ENCODE peak calls at places on chromosomes 3 and 15, in nine cellular contexts. R is tibial artery, W is heart left ventricle, B is stomach, V is SJSA1, M is esophagus squamous epithelium, J is lung, T is SJCRH30, D is neuronal stem cell. K is an unnamed sample. For H3K36me3, the result is how much of the 10 kb centered on the place peaks cover.

GRCh38 chr3:115470254-115470653 is 153.1 kb upstream of the GAP43 start:
- DNase-seq in R (no peak), W (no peak), B (no peak), V (no peak), M (no peak), J (no peak), T (no peak), D (no peak), K (no peak)

GRCh38 chr3:187098925-187099512 is 40.3 kb downstream of the RPL39L start:
- DNase-seq in R (no peak), W (no peak), B (no peak), V (no peak), M (no peak), J (no peak), T (no peak), D (no peak), K (no peak)

GRCh38 chr3:31766654-31767053 is 214.4 kb downstream of the OSBPL10 start:
- DNase-seq in R (no peak), W (no peak), B (no peak), V (no peak), M (no peak), J (no peak), T (no peak), D (no peak), K (no peak)

GRCh38 chr3:10926441-10926830 is 66.1 kb upstream of the SLC6A1 start:
- DNase-seq in R (peak), W (no peak), B (no peak), V (no peak), M (no peak), J (no peak), T (no peak), D (no peak), K (no peak)

GRCh38 chr3:64740232-64740631 is 52.4 kb upstream of the ADAMTS9 start:
- DNase-seq in R (no peak), W (no peak), B (no peak), V (no peak), M (no peak), J (no peak), T (no peak), D (no peak), K (peak)

GRCh38 chr3:159844801-159845261 is 143.8 kb upstream of the IL12A start:
- DNase-seq in R (no peak), W (no peak), B (no peak), V (no peak), M (no peak), J (no peak), T (no peak), D (no peak), K (no peak)

GRCh38 chr3:178455966-178456365 is 80.3 kb upstream of the KCNMB2 start:
- DNase-seq in R (no peak), W (no peak), B (no peak), V (no peak), M (no peak), J (no peak), T (no peak), D (no peak), K (no peak)

GRCh38 chr15:75061272-75061671 is 37.9 kb downstream of the PPCDC start:
- DNase-seq in R (no peak), W (no peak), B (no peak), V (peak), M (no peak), J (no peak), T (peak), D (no peak), K (no peak)

GRCh38 chr3:49104052-49104426 is 518 bp downstream of the QARS1 start:
- DNase-seq in R (no peak), W (no peak), B (no peak), V (no peak), M (no peak), J (no peak), T (no peak), D (no peak), K (no peak)

GRCh38 chr3:133805384-133805701 is 272 bp upstream of the SRPRB start:
- DNase-seq in R (no peak), W (no peak), B (no peak), V (no peak), M (no peak), J (no peak), T (no peak), D (no peak), K (no peak)
- H3K4me3 ChIP-seq in R (peak), W (peak), B (peak), V (peak), M (peak), J (no peak), T (peak), D (no peak), K (peak)

GRCh38 chr15:70072479-70072878 is 25.2 kb downstream of the TLE3 start:
- DNase-seq in R (no peak), W (no peak), B (no peak), V (no peak), M (no peak), J (no peak), T (no peak), D (no peak), K (no peak)

GRCh38 chr15:70071799-70072198 is 25.9 kb downstream of the TLE3 start:
- DNase-seq in R (no peak), W (no peak), B (no peak), V (no peak), M (no peak), J (no peak), T (no peak), D (peak), K (no peak)

GRCh38 chr15:70067011-70067410 is 30.7 kb downstream of the TLE3 start:
- DNase-seq in R (no peak), W (no peak), B (no peak), V (no peak), M (no peak), J (no peak), T (no peak), D (no peak), K (no peak)

GRCh38 chr15:70068783-70069565 is 28.7 kb downstream of the TLE3 start:
- DNase-seq in R (no peak), W (no peak), B (peak), V (no peak), M (no peak), J (no peak), T (no peak), D (no peak), K (no peak)

GRCh38 chr15:70069716-70070115 is 28.0 kb downstream of the TLE3 start:
- DNase-seq in R (no peak), W (no peak), B (no peak), V (no peak), M (no peak), J (no peak), T (no peak), D (no peak), K (no peak)
- H3K36me3 ChIP-seq in R (half or more), W (half or more), B (half or more), V (half or more), M (half or more), J (under half), T (under half), D (under half), K (under half)

GRCh38 chr3:66485291-66485968 is 15.4 kb downstream of the LRIG1 start:
- DNase-seq in R (peak), W (peak), B (no peak), V (no peak), M (peak), J (no peak), T (no peak), D (no peak), K (peak)

GRCh38 chr3:66487475-66487874 is 13.3 kb downstream of the LRIG1 start:
- DNase-seq in R (no peak), W (no peak), B (no peak), V (no peak), M (no peak), J (no peak), T (no peak), D (no peak), K (no peak)

GRCh38 chr3:66484106-66484857 is 16.5 kb downstream of the LRIG1 start:
- DNase-seq in R (no peak), W (no peak), B (no peak), V (no peak), M (no peak), J (no peak), T (no peak), D (no peak), K (no peak)

GRCh38 chr3:66486646-66487045 is 14.2 kb downstream of the LRIG1 start:
- DNase-seq in R (no peak), W (no peak), B (no peak), V (no peak), M (no peak), J (no peak), T (no peak), D (no peak), K (no peak)

DNA sequence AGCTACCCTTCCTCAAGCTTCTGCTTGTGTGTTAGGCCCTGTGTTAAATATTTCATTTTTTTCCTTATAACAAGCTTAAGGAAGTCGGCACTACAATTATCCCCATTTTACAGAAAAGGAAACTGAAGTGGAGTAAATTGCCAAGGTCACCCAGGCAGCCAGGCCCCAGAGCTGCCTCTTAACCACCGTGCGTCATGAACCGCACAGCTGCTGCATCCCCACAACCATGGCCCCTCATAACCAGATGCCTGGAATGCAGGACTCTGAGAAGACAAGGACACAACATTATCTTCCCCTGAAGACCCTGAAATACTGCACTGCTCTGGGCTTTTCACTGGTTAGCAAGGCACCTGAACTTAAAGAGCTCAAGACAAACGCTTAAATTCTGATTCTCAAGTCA is 14.6 kb downstream of the LRIG1 start:
- DNase-seq in R (no peak), W (no peak), B (no peak), V (no peak), M (no peak), J (no peak), T (no peak), D (no peak), K (no peak)
- H3K27ac ChIP-seq in R (peak), W (peak), B (peak), V (no peak), M (peak), J (peak), T (no peak), D (no peak), K (no peak)

DNA sequence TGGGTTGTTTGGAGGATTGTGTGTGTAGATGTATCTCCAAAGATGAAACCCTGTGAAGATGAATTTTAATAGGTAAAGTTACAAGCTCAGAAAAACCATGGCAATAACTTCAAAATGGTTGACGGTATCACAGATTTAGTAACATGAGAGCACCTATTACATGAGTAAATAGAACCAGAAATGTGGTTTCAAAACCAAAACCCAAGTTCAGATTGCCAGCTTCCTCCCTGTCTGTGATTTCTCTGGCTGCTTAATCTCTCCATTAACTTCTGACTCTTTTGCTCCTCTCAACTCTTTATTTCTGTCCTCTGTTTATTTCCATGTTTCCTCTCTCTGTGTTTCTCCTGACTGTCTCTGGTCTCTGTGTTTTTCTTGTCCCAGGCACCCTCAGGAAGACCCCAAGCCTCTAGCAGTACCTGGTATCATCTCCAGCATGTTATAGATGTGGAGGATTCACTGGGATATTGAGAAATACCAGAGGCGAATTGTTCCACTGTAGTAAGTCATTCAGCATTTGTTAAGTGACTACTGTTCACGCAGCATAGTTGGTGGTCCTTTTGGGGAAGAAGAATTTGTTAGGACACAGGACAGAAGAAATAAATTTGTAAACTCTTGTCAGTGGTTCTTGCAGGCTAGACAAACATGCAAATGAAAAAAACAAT is 138.8 kb downstream of the BBX start:
- DNase-seq in R (no peak), W (no peak), B (no peak), V (peak), M (no peak), J (no peak), T (no peak), D (no peak), K (no peak)
- H3K4me3 ChIP-seq in R (peak), W (no peak), B (peak), V (no peak), M (peak), J (no peak), T (no peak), D (no peak), K (no peak)

DNA sequence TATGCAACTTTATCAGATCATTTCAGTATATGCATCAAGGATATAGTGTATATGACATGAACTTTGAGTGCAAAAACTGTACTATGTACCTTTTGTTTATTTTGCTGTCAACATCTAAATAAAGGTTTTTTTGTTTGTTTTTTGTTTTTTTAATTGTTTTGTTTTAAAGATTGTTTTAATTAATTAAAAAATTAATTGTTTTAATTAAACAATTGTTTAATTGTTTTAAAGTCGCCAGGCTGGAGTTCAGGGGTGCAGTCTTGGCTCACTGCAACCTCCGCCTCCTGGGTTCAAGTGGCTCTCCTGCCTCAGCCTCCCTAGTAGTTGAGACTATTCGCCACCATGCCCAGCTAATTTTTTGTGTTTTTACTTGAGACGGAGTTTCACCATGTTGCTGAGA is 79.9 kb upstream of the LRRFIP2 start:
- DNase-seq in R (no peak), W (no peak), B (no peak), V (no peak), M (no peak), J (no peak), T (no peak), D (no peak), K (no peak)
- H3K36me3 ChIP-seq in R (under half), W (half or more), B (half or more), V (half or more), M (half or more), J (under half), T (under half), D (under half), K (under half)

GRCh38 chr15:63484433-63484832 is 20.0 kb upstream of the USP3 start:
- DNase-seq in R (no peak), W (no peak), B (no peak), V (no peak), M (no peak), J (no peak), T (no peak), D (no peak), K (no peak)
- H3K27ac ChIP-seq in R (no peak), W (no peak), B (no peak), V (peak), M (no peak), J (no peak), T (no peak), D (no peak), K (no peak)

DNA sequence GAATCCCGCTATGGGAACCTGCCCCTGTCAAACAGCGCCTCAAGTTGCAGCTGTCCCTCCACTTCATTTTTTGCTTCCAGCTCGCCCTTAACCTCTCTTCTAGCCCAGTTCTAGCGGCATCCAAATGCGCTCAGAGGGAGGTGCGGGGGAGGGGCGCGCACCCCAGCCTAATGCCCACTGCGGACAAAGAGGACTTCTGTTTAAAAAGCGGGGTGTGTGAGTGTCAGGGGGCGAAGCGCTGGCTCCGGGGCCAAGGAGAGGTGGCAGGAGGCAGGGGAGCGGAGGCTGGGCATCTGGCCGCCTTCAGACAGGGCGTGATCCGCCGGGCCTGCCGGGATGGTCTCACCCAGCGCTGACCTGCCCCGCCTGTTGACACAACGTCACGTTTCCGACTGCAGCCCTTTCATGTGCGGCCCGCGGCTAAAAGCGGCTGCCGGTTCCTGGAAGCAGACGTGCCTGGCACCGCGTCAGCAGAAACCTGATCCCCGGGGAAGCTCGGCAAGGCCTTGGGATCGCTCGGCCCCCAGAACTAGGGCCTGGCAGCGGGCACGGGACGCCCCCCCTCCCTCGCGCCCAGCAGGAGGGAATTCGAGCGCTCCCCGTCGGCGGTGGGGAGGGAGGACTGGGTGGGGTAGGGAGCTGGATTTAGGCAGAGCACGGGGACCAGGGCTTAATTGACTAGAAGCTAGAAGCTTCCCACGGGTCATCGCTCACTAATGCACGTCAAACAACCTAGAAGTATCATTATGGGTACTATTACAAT is 7.6 kb downstream of the BHLHE40 start:
- DNase-seq in R (peak), W (peak), B (peak), V (peak), M (peak), J (peak), T (peak), D (peak), K (peak)
- H3K4me3 ChIP-seq in R (peak), W (peak), B (peak), V (peak), M (peak), J (peak), T (peak), D (peak), K (peak)

DNA sequence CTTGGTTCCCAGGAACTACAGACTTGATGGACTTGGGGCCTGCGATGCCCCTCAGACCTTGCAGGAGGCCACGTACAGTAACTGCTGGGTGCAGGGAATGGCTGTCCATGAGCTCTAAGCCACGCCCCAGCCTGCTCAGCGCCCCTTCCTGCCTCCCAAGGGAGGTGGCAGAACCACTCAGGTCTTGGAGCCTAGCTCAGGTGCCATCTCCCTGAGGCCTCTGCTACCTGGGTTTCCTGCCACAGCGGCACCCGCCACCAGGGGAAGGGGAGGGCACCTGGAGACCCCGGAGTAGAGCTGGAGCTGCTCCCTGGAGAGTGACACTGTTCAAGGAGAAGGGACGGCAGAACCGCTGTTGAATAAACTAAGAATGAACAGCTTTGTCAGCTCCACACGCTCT is 77.8 kb upstream of the RPL32 start:
- DNase-seq in R (no peak), W (no peak), B (no peak), V (no peak), M (no peak), J (no peak), T (no peak), D (no peak), K (no peak)
- H3K36me3 ChIP-seq in R (half or more), W (half or more), B (half or more), V (under half), M (half or more), J (under half), T (under half), D (under half), K (under half)

GRCh38 chr15:31025996-31026395 is 34.6 kb upstream of the MTMR10 start:
- DNase-seq in R (no peak), W (no peak), B (no peak), V (no peak), M (no peak), J (no peak), T (no peak), D (no peak), K (no peak)
- H3K27ac ChIP-seq in R (no peak), W (no peak), B (no peak), V (no peak), M (no peak), J (no peak), T (no peak), D (no peak), K (no peak)

K was measured in cardiac muscle cell.